ENCODE peak calls at places on chromosomes 16 and 17, in ten cellular contexts. A is CD4-positive, CD25-positive, alpha-beta regulatory T cell; U is Peyer's patch; N is MM.1S; G is neural progenitor cell; H is A673; R is breast epithelium; S is heart right ventricle; V is adrenal gland; Z is brain microvascular endothelial cell. O is an unnamed sample.
A peak's percentile ranks its signal among the peaks of the same experiment; 100 is the strongest.

GRCh38 chr17:81000631-81001357 is 9.2 kb downstream of the CHMP6 start:
- DNase-seq in A (no peak), U (no peak), N (no peak), G (no peak), H (no peak), R (no peak), S (no peak), V (no peak), Z (no peak), O (peak; percentile 76)

GRCh38 chr17:51439395-51440229 is 179.3 kb downstream of the UTP18 start:
- DNase-seq in A (no peak), U (no peak), N (no peak), G (no peak), H (peak; percentile 31), R (no peak), S (no peak), V (peak; percentile 77), Z (peak; percentile 14), O (no peak)

GRCh38 chr16:74224828-74225227 is 71.8 kb upstream of the PSMD7 start:
- DNase-seq in A (no peak), U (no peak), N (no peak), G (no peak), H (peak; percentile 54), R (no peak), S (no peak), V (no peak), Z (peak; percentile 50), O (no peak)

GRCh38 chr16:14151256-14152030 is 80.3 kb downstream of the MRTFB start:
- DNase-seq in A (no peak), U (no peak), N (no peak), G (no peak), H (peak; percentile 6), R (no peak), S (no peak), V (no peak), Z (peak; percentile 42), O (no peak)

GRCh38 chr17:1275962-1276736 is 3.3 kb upstream of the TRARG1 start:
- DNase-seq in A (peak; percentile 67), U (peak; percentile 87), N (peak; percentile 31), G (peak; percentile 89), H (peak; percentile 75), R (peak; percentile 61), S (peak; percentile 76), V (peak; percentile 76), Z (peak; percentile 20), O (peak; percentile 89)

GRCh38 chr16:58030136-58030840 is 4.7 kb downstream of the MMP15 start:
- DNase-seq in A (no peak), U (peak; percentile 68), N (no peak), G (no peak), H (no peak), R (no peak), S (no peak), V (no peak), Z (no peak), O (no peak)

GRCh38 chr16:47970291-47970931 is 185.4 kb downstream of the ABCC12 start:
- DNase-seq in A (no peak), U (no peak), N (no peak), G (peak; percentile 88), H (peak; percentile 57), R (no peak), S (no peak), V (no peak), Z (peak; percentile 27), O (no peak)

GRCh38 chr17:18851206-18851605 is 6.7 kb upstream of the PRPSAP2 start:
- DNase-seq in A (no peak), U (no peak), N (no peak), G (no peak), H (no peak), R (no peak), S (no peak), V (no peak), Z (no peak), O (no peak)

GRCh38 chr16:814974-815373 is 14.4 kb upstream of the GNG13 start:
- DNase-seq in A (no peak), U (no peak), N (no peak), G (no peak), H (no peak), R (no peak), S (no peak), V (no peak), Z (peak; percentile 28), O (no peak)

GRCh38 chr17:57110579-57111367 is 25.7 kb downstream of the AKAP1 start:
- DNase-seq in A (no peak), U (no peak), N (no peak), G (no peak), H (no peak), R (no peak), S (peak; percentile 45), V (no peak), Z (no peak), O (no peak)

GRCh38 chr16:64416232-64417010 is 705.4 kb downstream of the CDH11 start:
- DNase-seq in A (no peak), U (no peak), N (peak; percentile 52), G (no peak), H (peak; percentile 7), R (no peak), S (no peak), V (no peak), Z (peak; percentile 67), O (no peak)

GRCh38 chr16:66750279-66751134 is 902 bp downstream of the DYNC1LI2 start:
- DNase-seq in A (no peak), U (no peak), N (no peak), G (no peak), H (no peak), R (no peak), S (no peak), V (no peak), Z (no peak), O (no peak)

GRCh38 chr16:54121084-54121483 is 165.5 kb downstream of the IRX3 start:
- DNase-seq in A (no peak), U (no peak), N (no peak), G (no peak), H (no peak), R (no peak), S (no peak), V (no peak), Z (no peak), O (no peak)

GRCh38 chr16:20906225-20906870 is 5.8 kb downstream of the LYRM1 start:
- DNase-seq in A (no peak), U (no peak), N (no peak), G (no peak), H (peak; percentile 15), R (no peak), S (no peak), V (no peak), Z (peak; percentile 42), O (no peak)

GRCh38 chr16:62872339-62872738 is 836.1 kb upstream of the CDH8 start:
- DNase-seq in A (no peak), U (no peak), N (no peak), G (no peak), H (no peak), R (no peak), S (no peak), V (no peak), Z (no peak), O (no peak)

GRCh38 chr16:51524555-51525373 is 373.7 kb upstream of the SALL1 start:
- DNase-seq in A (no peak), U (no peak), N (no peak), G (no peak), H (peak; percentile 76), R (no peak), S (no peak), V (no peak), Z (peak; percentile 4), O (no peak)

DNA sequence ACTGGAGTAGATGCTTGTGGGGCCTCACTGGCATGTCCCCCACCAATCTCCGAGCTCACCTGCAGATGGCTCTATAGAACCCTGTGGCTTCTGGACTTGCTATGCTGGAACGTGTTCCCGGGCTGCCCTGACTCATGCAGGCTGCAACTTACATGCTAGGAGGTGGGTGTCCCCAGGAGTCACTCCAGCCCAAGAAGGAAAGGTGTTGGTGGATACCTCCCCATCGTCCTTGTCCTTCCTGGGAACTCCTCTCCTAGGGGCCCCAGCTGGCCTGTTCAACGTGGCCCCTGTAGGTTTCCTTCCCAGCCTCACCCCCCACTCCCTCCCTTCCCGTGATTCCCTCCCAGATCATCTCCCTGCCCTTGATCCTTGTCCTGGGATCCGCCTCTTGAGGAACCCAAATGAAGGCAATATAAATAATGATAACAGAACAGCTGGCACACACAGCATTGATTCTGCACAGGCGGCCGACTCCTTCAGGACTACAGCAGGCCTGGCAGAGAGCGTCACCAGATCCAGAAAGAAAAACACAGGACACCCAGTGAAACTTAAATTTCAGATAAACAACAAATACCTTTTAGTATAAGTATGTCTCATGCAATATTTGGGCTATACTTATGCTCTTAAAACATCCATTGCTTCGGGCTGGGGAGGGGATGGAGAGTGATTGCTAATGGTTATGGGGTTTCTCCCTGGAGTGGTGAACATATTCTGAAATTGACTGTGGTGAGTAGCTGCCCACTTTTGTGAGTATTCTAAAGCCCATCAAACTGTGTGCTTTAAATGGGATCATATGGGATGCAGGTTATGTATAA is 221.1 kb upstream of the GSE1 start:
- DNase-seq in A (no peak), U (peak; percentile 69), N (no peak), G (no peak), H (no peak), R (no peak), S (peak; percentile 2), V (peak; percentile 65), Z (no peak), O (peak; percentile 38)
- H3K27ac ChIP-seq in A (no peak overlapping the region), U (no peak overlapping the region), N (no peak overlapping the region), G (no peak overlapping the region), H (no peak overlapping the region), R (no peak overlapping the region), S (no peak overlapping the region), V (peak overlapping the region; percentile 87), Z (no peak overlapping the region), O (no peak overlapping the region)

GRCh38 chr17:45046536-45047125 is 4.8 kb downstream of the DCAKD start:
- DNase-seq in A (no peak), U (no peak), N (no peak), G (no peak), H (no peak), R (no peak), S (no peak), V (no peak), Z (no peak), O (no peak)
- H3K27ac ChIP-seq in A (no peak overlapping the region), U (no peak overlapping the region), N (no peak overlapping the region), G (peak overlapping the region; percentile 48), H (no peak overlapping the region), R (peak overlapping the region; percentile 97), S (no peak overlapping the region), V (no peak overlapping the region), Z (no peak overlapping the region), O (no peak overlapping the region)

DNA sequence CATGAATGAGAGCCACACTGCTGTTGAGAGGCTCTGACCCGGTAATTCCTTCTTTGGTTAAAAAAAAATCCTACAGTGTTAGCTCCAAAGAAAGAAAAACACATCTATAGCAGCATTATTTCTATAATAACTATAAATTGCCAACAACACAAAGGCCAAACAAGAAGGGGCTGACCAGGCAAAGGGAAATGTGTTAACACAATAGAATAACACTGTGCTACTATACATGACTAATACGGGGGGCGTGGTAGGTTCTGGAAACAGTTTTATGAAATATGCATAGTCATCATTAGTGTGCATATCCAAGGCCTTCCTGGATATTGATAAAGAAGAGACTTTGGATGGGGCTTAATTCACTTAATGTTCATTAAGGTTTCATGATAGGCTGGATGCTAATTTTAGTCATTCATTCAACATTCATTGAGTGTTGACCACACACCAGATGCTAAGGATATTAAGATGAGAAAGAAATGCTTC is 50.0 kb upstream of the CCL1 start:
- DNase-seq in A (no peak), U (no peak), N (no peak), G (no peak), H (no peak), R (no peak), S (no peak), V (no peak), Z (no peak), O (no peak)
- H3K27ac ChIP-seq in A (no peak overlapping the region), U (no peak overlapping the region), N (no peak overlapping the region), G (no peak overlapping the region), H (no peak overlapping the region), R (no peak overlapping the region), S (no peak overlapping the region), V (no peak overlapping the region), Z (no peak overlapping the region), O (no peak overlapping the region)

GRCh38 chr17:79479876-79480275 is 131.0 kb downstream of the RBFOX3 start:
- DNase-seq in A (no peak), U (no peak), N (no peak), G (no peak), H (no peak), R (no peak), S (no peak), V (no peak), Z (no peak), O (no peak)
- H3K27ac ChIP-seq in A (no peak overlapping the region), U (no peak overlapping the region), N (no peak overlapping the region), G (no peak overlapping the region), H (no peak overlapping the region), R (no peak overlapping the region), S (no peak overlapping the region), V (no peak overlapping the region), Z (no peak overlapping the region), O (no peak overlapping the region)

O was measured in spleen.